ENCODE peak calls at places on chromosome 15, in nine cellular contexts. A is lower lobe of right lung, X is GM23338, R is HL-60, L is body of pancreas, I is A549, H is psoas muscle, U is nephron progenitor cell, Z is RWPE1. K is an unnamed sample.

GRCh38 chr15:70200511-70200991 is 102.8 kb upstream of the TLE3 start:
- DNase-seq in A (no peak), X (no peak), R (peak), L (no peak), I (no peak), H (peak), U (no peak), Z (no peak), K (no peak)

GRCh38 chr15:58988011-58988785 is 735 bp downstream of the RNF111 start:
- DNase-seq in A (peak), X (peak), R (peak), L (peak), I (peak), H (peak), U (peak), Z (peak), K (peak)

GRCh38 chr15:96160800-96161199 is 169.7 kb upstream of the NR2F2 start:
- DNase-seq in A (no peak), X (no peak), R (no peak), L (peak), I (no peak), H (no peak), U (no peak), Z (no peak), K (no peak)

GRCh38 chr15:70521576-70522322 is 241.6 kb downstream of the UACA start:
- DNase-seq in A (no peak), X (no peak), R (no peak), L (no peak), I (no peak), H (no peak), U (no peak), Z (no peak), K (no peak)

GRCh38 chr15:69919816-69920215 is 177.9 kb downstream of the TLE3 start:
- DNase-seq in A (no peak), X (peak), R (no peak), L (no peak), I (no peak), H (no peak), U (no peak), Z (no peak), K (no peak)

GRCh38 chr15:79874242-79874641 is 22.6 kb downstream of the MTHFS start:
- DNase-seq in A (no peak), X (no peak), R (no peak), L (peak), I (no peak), H (no peak), U (no peak), Z (peak), K (no peak)

GRCh38 chr15:70062321-70062956 is 35.3 kb downstream of the TLE3 start:
- DNase-seq in A (no peak), X (no peak), R (no peak), L (peak), I (no peak), H (peak), U (peak), Z (no peak), K (no peak)

GRCh38 chr15:71060983-71061382 is 54.3 kb upstream of the THSD4 start:
- DNase-seq in A (no peak), X (no peak), R (no peak), L (no peak), I (no peak), H (no peak), U (no peak), Z (no peak), K (no peak)

GRCh38 chr15:22799902-22800301 is 13.5 kb downstream of the NIPA1 start:
- DNase-seq in A (no peak), X (no peak), R (no peak), L (no peak), I (no peak), H (no peak), U (no peak), Z (no peak), K (no peak)

GRCh38 chr15:67066041-67067021 is 929 bp downstream of the SMAD3 start:
- DNase-seq in A (no peak), X (peak), R (no peak), L (no peak), I (no peak), H (no peak), U (peak), Z (no peak), K (peak)

GRCh38 chr15:43872416-43873020 is 45.7 kb downstream of the WDR76 start:
- DNase-seq in A (no peak), X (peak), R (peak), L (peak), I (peak), H (no peak), U (peak), Z (peak), K (peak)

GRCh38 chr15:100348578-100348977 is 6.8 kb upstream of the ADAMTS17 start:
- DNase-seq in A (no peak), X (peak), R (no peak), L (no peak), I (no peak), H (no peak), U (no peak), Z (peak), K (no peak)

GRCh38 chr15:65829150-65829764 is 37.2 kb upstream of the DENND4A start:
- DNase-seq in A (no peak), X (peak), R (no peak), L (peak), I (peak), H (no peak), U (no peak), Z (peak), K (no peak)

GRCh38 chr15:57821826-57822225 is 115.3 kb downstream of the POLR2M start:
- DNase-seq in A (no peak), X (no peak), R (no peak), L (no peak), I (no peak), H (no peak), U (no peak), Z (no peak), K (no peak)

GRCh38 chr15:34493001-34493400 is 55.4 kb upstream of the GOLGA8A start:
- DNase-seq in A (no peak), X (no peak), R (no peak), L (no peak), I (no peak), H (no peak), U (no peak), Z (no peak), K (no peak)

GRCh38 chr15:33374181-33375006 is 63.6 kb downstream of the RYR3 start:
- DNase-seq in A (no peak), X (no peak), R (no peak), L (no peak), I (no peak), H (no peak), U (no peak), Z (no peak), K (no peak)

GRCh38 chr15:83127547-83128150 is 20.2 kb downstream of the TM6SF1 start:
- DNase-seq in A (no peak), X (no peak), R (no peak), L (no peak), I (no peak), H (no peak), U (no peak), Z (no peak), K (no peak)

GRCh38 chr15:59160880-59161593 is 45.6 kb upstream of the LDHAL6B start:
- DNase-seq in A (no peak), X (peak), R (peak), L (no peak), I (peak), H (no peak), U (peak), Z (no peak), K (no peak)

GRCh38 chr15:91049378-91050127 is 27.2 kb upstream of the VPS33B start:
- DNase-seq in A (no peak), X (peak), R (peak), L (peak), I (peak), H (no peak), U (peak), Z (peak), K (peak)

GRCh38 chr15:27490867-27491595 is 520.0 kb downstream of the GABRG3 start:
- DNase-seq in A (no peak), X (peak), R (no peak), L (no peak), I (no peak), H (no peak), U (peak), Z (no peak), K (no peak)

GRCh38 chr15:50353251-50353998 is 1.6 kb downstream of the GABPB1 start:
- DNase-seq in A (no peak), X (no peak), R (no peak), L (no peak), I (no peak), H (no peak), U (no peak), Z (peak), K (no peak)

GRCh38 chr15:68218847-68219798 is 10.4 kb downstream of the CLN6 start:
- DNase-seq in A (no peak), X (no peak), R (no peak), L (no peak), I (no peak), H (no peak), U (no peak), Z (no peak), K (no peak)

GRCh38 chr15:62444104-62445027 is 279.3 kb upstream of the C2CD4B start:
- DNase-seq in A (no peak), X (no peak), R (no peak), L (no peak), I (no peak), H (peak), U (no peak), Z (peak), K (no peak)

GRCh38 chr15:90422043-90422442 is 34.0 kb downstream of the IQGAP1 start:
- DNase-seq in A (no peak), X (no peak), R (no peak), L (no peak), I (no peak), H (no peak), U (no peak), Z (no peak), K (no peak)

DNA sequence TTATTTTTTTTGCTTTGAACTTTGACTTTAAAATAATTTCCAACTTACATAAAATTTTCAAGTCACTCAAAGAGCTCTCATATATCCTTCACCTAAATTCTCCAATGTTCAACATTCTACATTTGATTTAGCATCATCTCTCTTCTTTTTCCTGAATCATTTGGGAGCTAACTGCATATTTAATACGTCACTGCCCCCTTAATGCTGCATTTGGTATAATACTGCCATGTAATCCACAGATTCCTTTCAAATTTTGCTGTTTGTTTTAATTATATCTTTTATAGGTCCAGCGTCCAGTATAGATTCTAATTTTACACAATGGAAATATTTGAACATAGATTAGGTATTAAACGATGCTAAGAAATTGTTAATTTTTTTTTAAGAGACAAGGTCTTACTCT is 2.3 kb upstream of the EIF2AK4 start:
- DNase-seq in A (no peak), X (no peak), R (no peak), L (no peak), I (no peak), H (no peak), U (no peak), Z (no peak), K (no peak)
- TF ChIP-seq CTCF in A (no peak), X (peak), R (peak), L (no peak), I (peak), H (no peak), U (no peak), Z (no peak), K (no peak)

GRCh38 chr15:31352911-31353811 is 26.5 kb downstream of the KLF13 start:
- DNase-seq in A (peak), X (no peak), R (peak), L (peak), I (no peak), H (peak), U (no peak), Z (no peak), K (no peak)
- TF ChIP-seq CTCF in A (no peak), X (no peak), R (no peak), L (no peak), I (no peak), H (no peak), U (no peak), Z (no peak), K (no peak)

GRCh38 chr15:78438595-78439285 is 724 bp downstream of the IREB2 start:
- DNase-seq in A (no peak), X (peak), R (peak), L (no peak), I (peak), H (no peak), U (peak), Z (peak), K (peak)
- TF ChIP-seq CTCF in A (no peak), X (peak), R (no peak), L (no peak), I (no peak), H (no peak), U (no peak), Z (peak), K (peak)

GRCh38 chr15:74788042-74788715 is 6.3 kb downstream of the CSK start:
- DNase-seq in A (no peak), X (no peak), R (peak), L (no peak), I (no peak), H (no peak), U (no peak), Z (no peak), K (no peak)
- TF ChIP-seq CTCF in A (no peak), X (no peak), R (no peak), L (no peak), I (no peak), H (no peak), U (no peak), Z (no peak), K (no peak)

GRCh38 chr15:42800731-42801474 is 64.0 kb upstream of the CDAN1 start:
- DNase-seq in A (no peak), X (peak), R (no peak), L (no peak), I (no peak), H (no peak), U (no peak), Z (no peak), K (no peak)
- TF ChIP-seq CTCF in A (no peak), X (peak), R (no peak), L (no peak), I (no peak), H (no peak), U (no peak), Z (no peak), K (peak)

DNA sequence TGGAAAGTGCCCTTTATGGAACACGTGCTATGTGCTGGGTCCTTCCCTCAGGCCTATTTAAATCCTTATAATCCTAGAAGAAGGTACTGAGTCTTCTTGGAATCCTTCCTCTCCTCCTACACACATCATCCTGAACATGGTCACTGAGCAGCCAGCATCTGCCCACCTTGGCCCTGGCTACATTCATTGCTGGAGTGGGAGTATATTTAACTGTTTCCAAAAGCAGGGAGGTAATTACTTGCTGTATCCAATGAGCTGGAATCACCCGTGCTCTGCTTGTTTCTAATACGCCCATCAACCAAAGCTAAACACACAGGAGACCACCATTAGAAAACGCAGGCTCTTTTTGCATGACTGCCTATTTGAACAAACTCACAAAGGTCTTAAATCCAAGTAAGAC is 122.2 kb downstream of the RORA start:
- DNase-seq in A (no peak), X (no peak), R (no peak), L (no peak), I (no peak), H (no peak), U (no peak), Z (no peak), K (no peak)
- TF ChIP-seq CTCF in A (no peak), X (no peak), R (no peak), L (no peak), I (no peak), H (no peak), U (no peak), Z (no peak), K (no peak)

GRCh38 chr15:45279024-45279697 is 27.1 kb downstream of the SLC28A2 start:
- DNase-seq in A (peak), X (peak), R (peak), L (peak), I (peak), H (peak), U (peak), Z (peak), K (peak)
- TF ChIP-seq CTCF in A (no peak), X (no peak), R (no peak), L (no peak), I (no peak), H (no peak), U (no peak), Z (no peak), K (no peak)

DNA sequence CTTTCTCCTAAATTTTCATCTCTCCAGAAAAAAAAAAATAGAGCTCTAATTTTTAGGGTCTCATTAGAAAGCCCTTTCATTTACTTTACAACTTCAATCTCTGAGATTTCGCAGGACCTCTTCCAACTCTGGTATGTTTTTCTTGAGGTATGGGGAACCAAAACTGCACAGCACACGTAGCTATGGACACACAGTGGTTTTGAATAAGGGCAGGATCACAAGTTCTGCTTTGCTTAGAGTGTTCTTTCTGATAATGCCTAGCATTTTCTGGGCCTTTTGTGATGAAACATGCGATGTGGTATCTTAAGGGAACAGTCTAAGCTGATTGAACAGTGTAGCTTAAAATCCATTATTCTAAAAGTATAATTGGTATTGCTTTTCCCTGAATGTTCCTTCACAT is 25.3 kb downstream of the ZNF592 start:
- DNase-seq in A (no peak), X (no peak), R (peak), L (no peak), I (no peak), H (no peak), U (no peak), Z (no peak), K (no peak)
- TF ChIP-seq CTCF in A (no peak), X (no peak), R (no peak), L (no peak), I (no peak), H (no peak), U (no peak), Z (no peak), K (no peak)

K was measured in progenitor cell of endocrine pancreas.